ENCODE peak calls at places on chromosomes 1 and 21, in six cellular contexts. D is activated T-helper 1 cell treated with anti-CD3 and anti-CD28 coated beads, Interleukin-12 subunit alpha, Interleukin-12 subunit beta, Interleukin-2, Interleukin-4 antibody, amounts not matched to agents 30 ng/mL and 10 ng/mL and 1 ng/mL, durations not matched to agents 14 hours and 24 hours and 36 hours; M is NCI-H748 treated with DMSO at 0.1 percent for 48 hours; P is A549; X is HL-60; Q is EL. T is an unnamed sample.

GRCh38 chr1:179127163-179127895 is 45.5 kb downstream of the TOR3A start:
- DNase-seq in D (no peak), M (no peak), P (no peak), X (no peak), Q (peak), T (no peak)

GRCh38 chr1:204706838-204707509 is 21.4 kb upstream of the LRRN2 start:
- DNase-seq in D (no peak), M (no peak), P (no peak), X (no peak), Q (no peak), T (no peak)

GRCh38 chr1:81912383-81912782 is 111.6 kb downstream of the ADGRL2 start:
- DNase-seq in D (no peak), M (peak), P (no peak), X (no peak), Q (no peak), T (no peak)

GRCh38 chr1:165508291-165508690 is 35.5 kb upstream of the LRRC52 start:
- DNase-seq in D (no peak), M (no peak), P (no peak), X (no peak), Q (no peak), T (no peak)

GRCh38 chr1:82064701-82065100 is 264.0 kb downstream of the ADGRL2 start:
- DNase-seq in D (no peak), M (no peak), P (no peak), X (no peak), Q (no peak), T (no peak)

GRCh38 chr1:158407092-158407491 is 7.8 kb upstream of the OR10T2 start:
- DNase-seq in D (no peak), M (no peak), P (no peak), X (no peak), Q (no peak), T (no peak)

GRCh38 chr1:60560701-60561100 is 487.1 kb upstream of the C1orf87 start:
- DNase-seq in D (no peak), M (no peak), P (no peak), X (no peak), Q (no peak), T (no peak)

GRCh38 chr1:55559802-55560201 is 344.6 kb upstream of the USP24 start:
- DNase-seq in D (no peak), M (no peak), P (no peak), X (no peak), Q (no peak), T (no peak)

GRCh38 chr1:223344491-223344890 is 19.5 kb downstream of the SUSD4 start:
- DNase-seq in D (no peak), M (no peak), P (no peak), X (no peak), Q (no peak), T (no peak)

GRCh38 chr1:197967066-197967465 is 49.9 kb downstream of the LHX9 start:
- DNase-seq in D (no peak), M (no peak), P (no peak), X (no peak), Q (peak), T (no peak)

GRCh38 chr1:10679521-10680220 is 116.8 kb downstream of the CASZ1 start:
- DNase-seq in D (no peak), M (no peak), P (no peak), X (peak), Q (peak), T (peak)

GRCh38 chr21:46092026-46092764 is 5.7 kb upstream of the COL6A2 start:
- DNase-seq in D (no peak), M (no peak), P (no peak), X (no peak), Q (peak), T (no peak)

GRCh38 chr1:217917277-217917887 is 286.2 kb downstream of the SPATA17 start:
- DNase-seq in D (no peak), M (no peak), P (no peak), X (no peak), Q (no peak), T (no peak)

GRCh38 chr1:167899253-167899681 is 14.7 kb downstream of the ADCY10 start:
- DNase-seq in D (no peak), M (no peak), P (no peak), X (no peak), Q (no peak), T (no peak)

GRCh38 chr1:19661721-19662228 is 2.9 kb upstream of the HTR6 start:
- DNase-seq in D (no peak), M (peak), P (no peak), X (no peak), Q (peak), T (no peak)

GRCh38 chr1:220783453-220783852 is 3.3 kb upstream of the MTARC1 start:
- DNase-seq in D (no peak), M (no peak), P (no peak), X (no peak), Q (no peak), T (no peak)

GRCh38 chr1:19260211-19261138 is 8.9 kb downstream of the MRTO4 start:
- DNase-seq in D (no peak), M (no peak), P (no peak), X (no peak), Q (peak), T (no peak)

GRCh38 chr1:12142891-12143630 is 23.7 kb upstream of the TNFRSF1B start:
- DNase-seq in D (no peak), M (no peak), P (no peak), X (peak), Q (no peak), T (no peak)

GRCh38 chr21:10641107-10641506 is 119.7 kb downstream of the TPTE start:
- DNase-seq in D (no peak), M (no peak), P (no peak), X (no peak), Q (no peak), T (no peak)

GRCh38 chr1:108080448-108080847 is 115.5 kb upstream of the VAV3 start:
- DNase-seq in D (peak), M (no peak), P (no peak), X (no peak), Q (no peak), T (no peak)

GRCh38 chr1:36149973-36150295 is 648 bp upstream of the TRAPPC3 start:
- DNase-seq in D (no peak), M (no peak), P (no peak), X (no peak), Q (no peak), T (no peak)

GRCh38 chr1:230976825-230977747 is 1.6 kb downstream of the TTC13 start:
- DNase-seq in D (peak), M (no peak), P (no peak), X (peak), Q (no peak), T (no peak)

GRCh38 chr1:72635719-72636118 is 353.4 kb upstream of the NEGR1 start:
- DNase-seq in D (no peak), M (no peak), P (no peak), X (peak), Q (no peak), T (no peak)

GRCh38 chr1:200379431-200379755 is 30.4 kb downstream of the ZNF281 start:
- DNase-seq in D (no peak), M (no peak), P (peak), X (no peak), Q (peak), T (no peak)

GRCh38 chr21:32771134-32771523 is 426 bp downstream of the PAXBP1 start:
- DNase-seq in D (no peak), M (no peak), P (peak), X (peak), Q (peak), T (peak)

T was measured in CMK.